ENCODE peak calls at places on chromosomes 2 and 18, in ten cellular contexts. M is MV-4-11; C is foreskin fibroblast; Z is NCI-H774; V is body of pancreas; X is stimulated activated CD8-positive, alpha-beta memory T cell treated with anti-CD3 and anti-CD28 coated beads, Interleukin-15, amount 100 ng/mL, for 24 hours; N is fibroblast of the aortic adventitia; H is NCI-H69; L is left cardiac atrium; R is colonic mucosa. I is an unnamed sample.
A peak's percentile ranks its signal among the peaks of the same experiment; 100 is the strongest.

GRCh38 chr2:200929334-200930249 is 33.9 kb downstream of the ORC2 start:
- DNase-seq in H (no peak), M (no peak), C (no peak), Z (no peak), X (no peak), L (no peak), N (no peak), R (no peak), V (no peak), I (no peak)

GRCh38 chr2:160087854-160088745 is 25.7 kb upstream of the PLA2R1 start:
- DNase-seq in X (no peak), C (no peak), N (peak; percentile 56), M (peak; percentile 18), H (peak; percentile 2), R (no peak), V (no peak), Z (no peak), L (no peak), I (no peak)

GRCh38 chr2:233486778-233487552 is 79.6 kb downstream of the USP40 start:
- DNase-seq in H (no peak), V (no peak), Z (no peak), C (peak; percentile 56), M (no peak), L (no peak), X (no peak), N (peak; percentile 94), R (no peak), I (no peak)

GRCh38 chr2:121505005-121505404 is 25.7 kb upstream of the RNU4ATAC start:
- DNase-seq in L (no peak), H (peak; percentile 4), N (peak; percentile 92), C (peak; percentile 70), M (peak; percentile 6), V (no peak), Z (no peak), X (no peak), R (no peak), I (no peak)

GRCh38 chr2:200677161-200677560 is 91.3 kb downstream of the AOX1 start:
- DNase-seq in Z (no peak), R (no peak), V (no peak), X (no peak), H (no peak), L (no peak), M (no peak), N (no peak), C (no peak), I (no peak)

GRCh38 chr2:120471166-120471565 is 125.2 kb downstream of the INHBB start:
- DNase-seq in C (no peak), V (no peak), Z (no peak), L (no peak), N (no peak), M (no peak), R (no peak), X (no peak), H (no peak), I (no peak)

GRCh38 chr2:85308951-85309555 is 18.7 kb downstream of the TGOLN2 start:
- DNase-seq in V (no peak), L (peak; percentile 74), N (peak; percentile 44), C (no peak), X (no peak), H (peak; percentile 91), R (peak; percentile 57), Z (peak; percentile 61), M (peak; percentile 34), I (peak; percentile 80)

GRCh38 chr18:47260138-47260923 is 8.9 kb upstream of the SKOR2 start:
- DNase-seq in M (no peak), N (peak; percentile 27), X (no peak), C (no peak), V (peak; percentile 52), H (no peak), L (peak; percentile 46), Z (no peak), R (peak; percentile 62), I (peak; percentile 71)

GRCh38 chr2:126761256-126761980 is 105.5 kb downstream of the GYPC start:
- DNase-seq in C (no peak), L (no peak), Z (no peak), M (no peak), H (no peak), N (no peak), X (no peak), V (no peak), R (no peak), I (peak; percentile 18)

GRCh38 chr18:64791211-64791610 is 642.3 kb upstream of the LINC00305 start:
- DNase-seq in R (no peak), C (no peak), V (no peak), N (no peak), X (no peak), H (no peak), Z (no peak), M (no peak), L (no peak), I (no peak)

GRCh38 chr2:201709747-201710146 is 11.3 kb upstream of the MPP4 start:
- DNase-seq in C (no peak), V (no peak), L (no peak), M (no peak), R (no peak), Z (no peak), X (no peak), N (no peak), H (no peak), I (no peak)

GRCh38 chr18:28805491-28805890 is 628.6 kb upstream of the CDH2 start:
- DNase-seq in R (no peak), H (no peak), X (no peak), C (no peak), L (no peak), N (no peak), V (no peak), M (no peak), Z (no peak), I (no peak)

GRCh38 chr2:72117718-72118117 is 29.9 kb downstream of the CYP26B1 start:
- DNase-seq in H (no peak), Z (no peak), X (no peak), R (peak; percentile 6), C (no peak), N (no peak), M (no peak), V (no peak), L (no peak), I (no peak)

GRCh38 chr2:74201196-74201595 is 2.8 kb downstream of the MTHFD2 start:
- DNase-seq in V (no peak), L (no peak), C (no peak), M (no peak), X (no peak), Z (no peak), H (no peak), R (no peak), N (no peak), I (no peak)

GRCh38 chr2:238527565-238527964 is 100.8 kb downstream of the ASB1 start:
- DNase-seq in X (no peak), N (peak; percentile 59), H (no peak), V (no peak), Z (no peak), L (no peak), R (no peak), M (no peak), C (peak; percentile 87), I (no peak)

GRCh38 chr18:58545338-58546096 is 83.4 kb downstream of the ALPK2 start:
- DNase-seq in L (no peak), H (no peak), V (no peak), N (no peak), R (no peak), M (no peak), Z (no peak), C (no peak), X (no peak), I (no peak)

GRCh38 chr2:226631671-226632070 is 167.9 kb downstream of the IRS1 start:
- DNase-seq in N (peak; percentile 77), H (no peak), L (no peak), C (no peak), X (no peak), R (no peak), M (no peak), V (no peak), Z (no peak), I (no peak)

GRCh38 chr2:179655627-179656026 is 205.8 kb downstream of the ZNF385B start:
- DNase-seq in C (peak; percentile 11), V (no peak), H (peak; percentile 11), R (no peak), X (no peak), N (peak; percentile 40), Z (no peak), L (no peak), M (no peak), I (no peak)

GRCh38 chr2:162044586-162044985 is 29.4 kb downstream of the DPP4 start:
- DNase-seq in V (no peak), R (no peak), L (no peak), X (no peak), C (peak; percentile 35), M (no peak), Z (no peak), N (no peak), H (no peak), I (no peak)

GRCh38 chr2:201406077-201406662 is 45.1 kb downstream of the TRAK2 start:
- DNase-seq in L (no peak), R (no peak), H (peak; percentile 10), N (peak; percentile 94), V (peak; percentile 37), Z (no peak), M (peak; percentile 87), X (no peak), C (peak; percentile 84), I (no peak)

GRCh38 chr2:102143450-102143985 is 972 bp downstream of the IL1R1 start:
- DNase-seq in L (peak; percentile 69), R (no peak), M (no peak), N (peak; percentile 77), C (peak; percentile 42), V (no peak), X (no peak), H (no peak), Z (no peak), I (no peak)

GRCh38 chr2:32502941-32503340 is 124.9 kb upstream of the TTC27 start:
- DNase-seq in N (no peak), V (no peak), R (no peak), Z (no peak), C (no peak), H (no peak), M (no peak), X (no peak), L (no peak), I (no peak)

GRCh38 chr2:141534671-141535359 is 596.0 kb downstream of the LRP1B start:
- DNase-seq in N (no peak), C (no peak), M (peak; percentile 92), R (no peak), H (no peak), Z (no peak), X (no peak), L (no peak), V (no peak), I (no peak)

GRCh38 chr18:3722662-3723433 is 272.9 kb downstream of the TGIF1 start:
- DNase-seq in M (no peak), C (no peak), X (no peak), H (peak; percentile 58), Z (peak; percentile 38), V (no peak), L (no peak), N (no peak), R (no peak), I (no peak)

I was measured in mucosa of descending colon.